ENCODE peak calls at places on chromosome 2, in four cellular contexts. V, K, C and I are unnamed samples.

GRCh38 chr2:70861774-70862644 is 26.4 kb upstream of the CD207 start:
- DNase-seq in V (peak; percentile 76), K (no peak), C (peak; percentile 88), I (peak; percentile 92)

GRCh38 chr2:133124446-133124845 is 443.8 kb downstream of the NCKAP5 start:
- DNase-seq in V (no peak), K (no peak), C (no peak), I (no peak)

GRCh38 chr2:240156435-240157146 is 16.1 kb upstream of the OTOS start:
- DNase-seq in V (no peak), K (no peak), C (no peak), I (no peak)

GRCh38 chr2:96950391-96951124 is 35.8 kb downstream of the FAM178B start:
- DNase-seq in V (no peak), K (no peak), C (no peak), I (no peak)

GRCh38 chr2:133039531-133039930 is 369.5 kb upstream of the LYPD1 start:
- DNase-seq in V (no peak), K (no peak), C (no peak), I (no peak)

GRCh38 chr2:102050854-102051391 is 59.2 kb downstream of the IL1R2 start:
- DNase-seq in V (peak; percentile 33), K (no peak), C (peak; percentile 61), I (no peak)

GRCh38 chr2:197514754-197515153 is 1.1 kb upstream of the MOB4 start:
- DNase-seq in V (no peak), K (no peak), C (no peak), I (no peak)

GRCh38 chr2:38108907-38109731 is 33.2 kb upstream of the CYP1B1 start:
- DNase-seq in V (no peak), K (no peak), C (no peak), I (no peak)

GRCh38 chr2:229714080-229714735 is at the start of gene DNER:
- DNase-seq in V (no peak), K (no peak), C (peak; percentile 80), I (peak; percentile 80)

GRCh38 chr2:186714611-186715010 is 20.8 kb downstream of the FAM171B start:
- DNase-seq in V (no peak), K (no peak), C (no peak), I (no peak)

GRCh38 chr2:15760232-15760890 is 168.7 kb downstream of the DDX1 start:
- DNase-seq in V (no peak), K (no peak), C (no peak), I (no peak)

GRCh38 chr2:15940661-15941482 is 522 bp downstream of the MYCN start:
- DNase-seq in V (no peak), K (no peak), C (no peak), I (peak; percentile 28)

GRCh38 chr2:219453691-219454131 is 19.1 kb downstream of the SPEG start:
- DNase-seq in V (no peak), K (no peak), C (no peak), I (no peak)

GRCh38 chr2:118224144-118224887 is 136.0 kb downstream of the INSIG2 start:
- DNase-seq in V (no peak), K (no peak), C (no peak), I (no peak)

GRCh38 chr2:231452799-231453508 is 11.3 kb downstream of the NCL start:
- DNase-seq in V (peak; percentile 23), K (no peak), C (no peak), I (no peak)

DNA sequence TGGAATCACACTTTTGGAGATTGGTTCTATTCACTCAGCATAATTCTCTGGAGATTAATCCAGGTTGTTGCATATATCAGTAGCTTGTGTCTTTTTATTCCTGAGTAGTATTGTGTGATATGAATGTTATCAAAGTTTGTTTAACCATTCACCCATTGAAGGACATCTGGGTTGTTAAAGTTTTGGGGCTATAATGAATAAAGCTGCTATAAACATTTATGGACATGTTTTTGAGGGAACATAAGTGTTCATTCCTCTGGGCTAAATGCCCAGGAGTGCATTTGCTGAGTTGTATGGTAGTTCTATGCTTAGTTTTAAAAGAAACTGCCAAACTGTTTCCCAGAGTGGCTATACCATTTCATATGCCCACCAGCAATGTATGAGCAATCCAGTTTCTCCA is 21.8 kb upstream of the KCNJ13 start:
- DNase-seq in V (no peak), K (no peak), C (no peak), I (no peak)
- TF ChIP-seq SP1 in V (no peak), K (no peak), C (no peak), I (no peak)

GRCh38 chr2:28377984-28378678 is 14.5 kb upstream of the FOSL2 start:
- DNase-seq in V (no peak), K (no peak), C (no peak), I (no peak)
- TF ChIP-seq FOXK2 in V (no peak), K (no peak), C (no peak), I (no peak)

DNA sequence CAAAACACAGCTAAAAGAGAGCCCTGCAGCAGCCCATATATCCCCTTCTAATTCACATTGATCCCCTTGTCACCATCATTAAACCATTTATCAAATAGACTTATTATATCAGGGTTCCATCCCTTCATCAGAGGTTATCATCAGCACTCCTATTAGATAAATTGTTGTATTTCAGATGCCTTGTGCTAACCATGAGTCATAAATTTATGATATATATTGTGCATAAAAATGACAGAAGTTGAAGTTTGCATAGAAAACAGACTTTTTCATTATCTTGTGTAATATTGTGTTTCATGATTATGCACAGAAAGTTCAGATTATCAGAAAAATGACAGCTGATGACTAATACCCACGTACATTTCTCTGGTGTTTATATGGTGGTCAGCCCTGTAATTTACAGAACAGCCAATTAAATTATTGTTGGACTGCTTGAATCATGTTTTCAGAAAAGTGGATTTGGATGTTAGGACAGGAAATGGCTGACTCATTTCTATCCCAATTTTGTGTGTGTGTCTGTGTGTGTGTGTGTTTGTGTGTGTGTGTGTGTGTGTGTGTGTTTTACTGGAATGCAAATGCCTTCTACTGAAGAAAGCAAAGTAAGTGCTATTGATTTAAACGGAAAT is 80.9 kb downstream of the PPP1R1C start:
- DNase-seq in V (no peak), K (no peak), C (no peak), I (no peak)
- TF ChIP-seq SP1 in V (no peak), K (no peak), C (no peak), I (no peak)

GRCh38 chr2:146869328-146869727 is 975.5 kb upstream of the ACVR2A start:
- DNase-seq in V (no peak), K (no peak), C (no peak), I (no peak)
- TF ChIP-seq FOXK2 in V (no peak), K (no peak), C (no peak), I (no peak)

GRCh38 chr2:45857848-45858520 is 206.5 kb downstream of the PRKCE start:
- DNase-seq in V (no peak), K (no peak), C (no peak), I (no peak)

GRCh38 chr2:45859682-45860081 is 208.2 kb downstream of the PRKCE start:
- DNase-seq in V (no peak), K (no peak), C (no peak), I (no peak)

GRCh38 chr2:45867349-45867748 is 215.9 kb downstream of the PRKCE start:
- DNase-seq in V (no peak), K (no peak), C (no peak), I (no peak)

GRCh38 chr2:45860136-45861106 is 208.9 kb downstream of the PRKCE start:
- DNase-seq in V (peak; percentile 16), K (no peak), C (no peak), I (no peak)

DNA sequence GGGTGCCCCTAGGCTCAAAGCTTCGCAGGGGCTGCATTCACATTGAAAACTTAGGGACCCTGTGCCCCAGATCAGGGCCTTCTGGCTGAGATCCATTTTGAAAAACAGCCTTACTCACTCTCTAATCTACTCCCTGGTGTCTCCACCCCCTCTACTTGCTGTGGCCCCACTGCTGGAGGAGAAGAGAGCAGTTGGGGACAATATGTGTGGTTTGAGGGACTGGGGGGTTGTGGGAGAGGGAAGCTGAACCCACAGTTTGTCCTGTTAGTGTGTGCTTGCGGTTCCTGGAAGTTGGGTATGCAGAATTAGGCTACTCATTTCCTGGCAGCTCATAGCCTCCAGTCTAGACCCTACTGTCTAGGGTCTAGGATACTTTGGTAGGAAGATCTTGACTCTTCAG is 211.4 kb downstream of the PRKCE start:
- DNase-seq in V (no peak), K (no peak), C (no peak), I (no peak)
- TF ChIP-seq SP1 in V (no peak), K (no peak), C (no peak), I (no peak)

DNA sequence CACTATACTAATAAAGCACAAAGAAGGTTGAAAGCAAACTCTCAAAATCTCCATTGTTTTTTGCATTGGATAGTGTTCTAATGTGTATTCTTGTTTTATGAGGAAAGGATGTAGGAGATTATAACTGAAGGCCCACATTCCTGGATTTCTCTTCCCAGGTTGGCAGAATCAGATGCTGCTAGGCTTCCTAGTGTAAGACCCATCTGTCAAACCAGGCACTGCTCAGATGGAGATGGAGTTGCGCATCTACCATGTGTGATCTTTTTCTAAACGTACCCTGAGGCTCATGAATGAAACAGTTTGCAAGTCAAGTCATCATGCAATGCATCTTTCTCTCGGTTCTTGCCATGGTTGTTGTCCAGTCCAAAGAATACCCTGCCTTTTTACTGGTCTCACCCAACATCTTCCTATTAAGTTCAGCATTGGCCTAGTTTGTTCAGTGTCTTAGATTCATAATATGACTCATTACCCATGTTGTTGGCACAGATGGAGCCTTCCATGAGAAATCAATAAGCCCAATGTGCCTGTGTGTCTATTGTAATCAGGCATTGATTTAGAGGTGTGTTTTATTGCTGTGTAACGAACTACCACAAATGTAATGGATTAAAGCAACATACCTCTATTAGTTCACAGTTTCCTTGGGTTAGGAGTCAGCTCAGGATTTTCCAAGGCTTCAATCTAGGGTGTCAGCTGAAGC is 127.4 kb downstream of the NYAP2 start:
- DNase-seq in V (no peak), K (no peak), C (no peak), I (no peak)
- TF ChIP-seq FOXK2 in V (no peak), K (no peak), C (no peak), I (no peak)

GRCh38 chr2:9806656-9807055 is 36.6 kb upstream of the TAF1B start:
- DNase-seq in V (no peak), K (no peak), C (no peak), I (no peak)
- TF ChIP-seq SP1 in V (no peak), K (no peak), C (no peak), I (no peak)

DNA sequence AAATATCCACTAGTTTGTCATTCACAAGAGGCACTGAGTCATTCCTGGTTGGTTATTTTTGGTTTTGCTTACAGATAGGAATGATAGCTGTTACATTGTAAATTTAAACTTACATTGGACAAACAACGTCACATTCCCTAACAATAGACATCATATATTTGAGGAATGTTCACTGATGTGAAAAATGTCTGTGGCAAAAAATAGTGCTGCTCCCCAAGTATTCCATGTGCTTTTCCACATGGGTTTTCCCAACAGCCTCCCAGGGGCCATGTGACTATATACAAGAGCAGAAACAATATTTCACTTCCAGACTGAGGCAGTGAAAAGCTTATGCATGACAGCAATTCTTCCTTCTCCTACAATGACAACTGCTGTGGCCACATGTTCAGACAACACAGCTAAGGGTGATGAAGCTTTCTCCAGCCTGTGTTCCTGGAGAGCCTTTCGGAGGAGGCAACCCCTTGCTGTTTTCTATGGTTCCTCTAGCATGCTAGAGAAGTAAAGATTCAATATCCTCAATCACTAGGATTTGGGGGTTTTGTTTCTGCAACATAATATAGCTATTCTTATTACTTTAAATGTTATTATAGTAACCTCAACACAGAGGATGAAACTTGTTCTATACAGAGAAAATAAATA is 202.7 kb downstream of the PTH2R start:
- DNase-seq in V (no peak), K (no peak), C (no peak), I (no peak)
- TF ChIP-seq FOXK2 in V (no peak), K (no peak), C (no peak), I (no peak)